ENCODE peak calls at places on chromosomes 16 and 17, in six cellular contexts. One of them, this sample, is unnamed.

GRCh38 chr17:29167393-29168078 is 12.7 kb downstream of the MYO18A start:
- DNase-seq in HS-5: no peak
- DNase-seq in activated gamma-delta T cell treated with Interleukin-2 at 50 U/mL for 16 hours: no peak
- DNase-seq in activated CD4-positive, alpha-beta T cell treated with anti-CD3 and anti-CD28 coated beads for 24 hours: no peak
- DNase-seq in GM19239: no peak
- DNase-seq in stimulated activated CD4-positive, alpha-beta T cell treated with anti-CD3 and anti-CD28 coated beads, TNF-alpha, amount 100 ng/mL, for 48 hours: no peak
- DNase-seq in this sample: peak

GRCh38 chr16:23729503-23730424 is 16.7 kb upstream of the ERN2 start:
- DNase-seq in activated gamma-delta T cell treated with Interleukin-2 at 50 U/mL for 16 hours: no peak
- DNase-seq in activated CD4-positive, alpha-beta T cell treated with anti-CD3 and anti-CD28 coated beads for 24 hours: no peak
- DNase-seq in stimulated activated CD4-positive, alpha-beta T cell treated with anti-CD3 and anti-CD28 coated beads, TNF-alpha, amount 100 ng/mL, for 48 hours: no peak
- DNase-seq in HS-5: no peak
- DNase-seq in GM19239: no peak
- DNase-seq in this sample: no peak

GRCh38 chr17:19883537-19884215 is 15.9 kb upstream of the ULK2 start:
- DNase-seq in activated gamma-delta T cell treated with Interleukin-2 at 50 U/mL for 16 hours: no peak
- DNase-seq in HS-5: no peak
- DNase-seq in activated CD4-positive, alpha-beta T cell treated with anti-CD3 and anti-CD28 coated beads for 24 hours: no peak
- DNase-seq in GM19239: no peak
- DNase-seq in stimulated activated CD4-positive, alpha-beta T cell treated with anti-CD3 and anti-CD28 coated beads, TNF-alpha, amount 100 ng/mL, for 48 hours: no peak
- DNase-seq in this sample: no peak

GRCh38 chr16:29664133-29664912 is 1.3 kb downstream of the SPN start:
- DNase-seq in stimulated activated CD4-positive, alpha-beta T cell treated with anti-CD3 and anti-CD28 coated beads, TNF-alpha, amount 100 ng/mL, for 48 hours: peak
- DNase-seq in activated CD4-positive, alpha-beta T cell treated with anti-CD3 and anti-CD28 coated beads for 24 hours: peak
- DNase-seq in GM19239: no peak
- DNase-seq in activated gamma-delta T cell treated with Interleukin-2 at 50 U/mL for 16 hours: peak
- DNase-seq in HS-5: no peak
- DNase-seq in this sample: peak

GRCh38 chr17:83031321-83031945 is 48.0 kb upstream of the METRNL start:
- DNase-seq in activated CD4-positive, alpha-beta T cell treated with anti-CD3 and anti-CD28 coated beads for 24 hours: no peak
- DNase-seq in HS-5: no peak
- DNase-seq in activated gamma-delta T cell treated with Interleukin-2 at 50 U/mL for 16 hours: no peak
- DNase-seq in GM19239: no peak
- DNase-seq in stimulated activated CD4-positive, alpha-beta T cell treated with anti-CD3 and anti-CD28 coated beads, TNF-alpha, amount 100 ng/mL, for 48 hours: no peak
- DNase-seq in this sample: no peak

GRCh38 chr16:29831490-29831889 is 11.2 kb downstream of the MVP start:
- DNase-seq in HS-5: no peak
- DNase-seq in activated CD4-positive, alpha-beta T cell treated with anti-CD3 and anti-CD28 coated beads for 24 hours: no peak
- DNase-seq in GM19239: no peak
- DNase-seq in activated gamma-delta T cell treated with Interleukin-2 at 50 U/mL for 16 hours: no peak
- DNase-seq in stimulated activated CD4-positive, alpha-beta T cell treated with anti-CD3 and anti-CD28 coated beads, TNF-alpha, amount 100 ng/mL, for 48 hours: no peak
- DNase-seq in this sample: no peak

GRCh38 chr16:85395913-85396878 is 216.9 kb upstream of the GSE1 start:
- DNase-seq in activated CD4-positive, alpha-beta T cell treated with anti-CD3 and anti-CD28 coated beads for 24 hours: no peak
- DNase-seq in activated gamma-delta T cell treated with Interleukin-2 at 50 U/mL for 16 hours: no peak
- DNase-seq in HS-5: no peak
- DNase-seq in stimulated activated CD4-positive, alpha-beta T cell treated with anti-CD3 and anti-CD28 coated beads, TNF-alpha, amount 100 ng/mL, for 48 hours: no peak
- DNase-seq in GM19239: no peak
- DNase-seq in this sample: no peak

GRCh38 chr16:11396241-11397048 is 51.2 kb downstream of the RMI2 start:
- DNase-seq in GM19239: peak
- DNase-seq in HS-5: no peak
- DNase-seq in activated gamma-delta T cell treated with Interleukin-2 at 50 U/mL for 16 hours: peak
- DNase-seq in stimulated activated CD4-positive, alpha-beta T cell treated with anti-CD3 and anti-CD28 coated beads, TNF-alpha, amount 100 ng/mL, for 48 hours: peak
- DNase-seq in activated CD4-positive, alpha-beta T cell treated with anti-CD3 and anti-CD28 coated beads for 24 hours: peak
- DNase-seq in this sample: peak

GRCh38 chr16:6571044-6571443 is 761.6 kb upstream of the RBFOX1 start:
- DNase-seq in activated CD4-positive, alpha-beta T cell treated with anti-CD3 and anti-CD28 coated beads for 24 hours: no peak
- DNase-seq in stimulated activated CD4-positive, alpha-beta T cell treated with anti-CD3 and anti-CD28 coated beads, TNF-alpha, amount 100 ng/mL, for 48 hours: no peak
- DNase-seq in GM19239: no peak
- DNase-seq in activated gamma-delta T cell treated with Interleukin-2 at 50 U/mL for 16 hours: no peak
- DNase-seq in HS-5: no peak
- DNase-seq in this sample: no peak

GRCh38 chr17:59746849-59747445 is 39.5 kb downstream of the VMP1 start:
- DNase-seq in activated gamma-delta T cell treated with Interleukin-2 at 50 U/mL for 16 hours: no peak
- DNase-seq in GM19239: no peak
- DNase-seq in stimulated activated CD4-positive, alpha-beta T cell treated with anti-CD3 and anti-CD28 coated beads, TNF-alpha, amount 100 ng/mL, for 48 hours: no peak
- DNase-seq in activated CD4-positive, alpha-beta T cell treated with anti-CD3 and anti-CD28 coated beads for 24 hours: no peak
- DNase-seq in HS-5: no peak
- DNase-seq in this sample: peak

GRCh38 chr16:49833055-49833454 is 22.9 kb downstream of the ZNF423 start:
- DNase-seq in stimulated activated CD4-positive, alpha-beta T cell treated with anti-CD3 and anti-CD28 coated beads, TNF-alpha, amount 100 ng/mL, for 48 hours: no peak
- DNase-seq in activated CD4-positive, alpha-beta T cell treated with anti-CD3 and anti-CD28 coated beads for 24 hours: no peak
- DNase-seq in GM19239: no peak
- DNase-seq in HS-5: no peak
- DNase-seq in activated gamma-delta T cell treated with Interleukin-2 at 50 U/mL for 16 hours: no peak
- DNase-seq in this sample: no peak

GRCh38 chr16:17416461-17417221 is 54.1 kb downstream of the XYLT1 start:
- DNase-seq in HS-5: no peak
- DNase-seq in activated gamma-delta T cell treated with Interleukin-2 at 50 U/mL for 16 hours: peak
- DNase-seq in stimulated activated CD4-positive, alpha-beta T cell treated with anti-CD3 and anti-CD28 coated beads, TNF-alpha, amount 100 ng/mL, for 48 hours: no peak
- DNase-seq in activated CD4-positive, alpha-beta T cell treated with anti-CD3 and anti-CD28 coated beads for 24 hours: peak
- DNase-seq in GM19239: peak
- DNase-seq in this sample: peak

GRCh38 chr17:62876063-62876462 is 67.9 kb upstream of the MARCHF10 start:
- DNase-seq in stimulated activated CD4-positive, alpha-beta T cell treated with anti-CD3 and anti-CD28 coated beads, TNF-alpha, amount 100 ng/mL, for 48 hours: no peak
- DNase-seq in HS-5: no peak
- DNase-seq in GM19239: no peak
- DNase-seq in activated gamma-delta T cell treated with Interleukin-2 at 50 U/mL for 16 hours: no peak
- DNase-seq in activated CD4-positive, alpha-beta T cell treated with anti-CD3 and anti-CD28 coated beads for 24 hours: no peak
- DNase-seq in this sample: no peak

GRCh38 chr17:46995841-46996571 is 17.0 kb upstream of the RPRML start:
- DNase-seq in HS-5: peak
- DNase-seq in GM19239: no peak
- DNase-seq in activated gamma-delta T cell treated with Interleukin-2 at 50 U/mL for 16 hours: no peak
- DNase-seq in activated CD4-positive, alpha-beta T cell treated with anti-CD3 and anti-CD28 coated beads for 24 hours: no peak
- DNase-seq in stimulated activated CD4-positive, alpha-beta T cell treated with anti-CD3 and anti-CD28 coated beads, TNF-alpha, amount 100 ng/mL, for 48 hours: no peak
- DNase-seq in this sample: no peak

GRCh38 chr17:78421534-78422266 is 43.3 kb downstream of the PGS1 start:
- DNase-seq in activated CD4-positive, alpha-beta T cell treated with anti-CD3 and anti-CD28 coated beads for 24 hours: peak
- DNase-seq in HS-5: peak
- DNase-seq in activated gamma-delta T cell treated with Interleukin-2 at 50 U/mL for 16 hours: peak
- DNase-seq in GM19239: peak
- DNase-seq in stimulated activated CD4-positive, alpha-beta T cell treated with anti-CD3 and anti-CD28 coated beads, TNF-alpha, amount 100 ng/mL, for 48 hours: peak
- DNase-seq in this sample: peak

GRCh38 chr17:81578038-81578441 is 25.9 kb upstream of the FAAP100 start:
- DNase-seq in HS-5: no peak
- DNase-seq in GM19239: no peak
- DNase-seq in activated CD4-positive, alpha-beta T cell treated with anti-CD3 and anti-CD28 coated beads for 24 hours: no peak
- DNase-seq in stimulated activated CD4-positive, alpha-beta T cell treated with anti-CD3 and anti-CD28 coated beads, TNF-alpha, amount 100 ng/mL, for 48 hours: no peak
- DNase-seq in activated gamma-delta T cell treated with Interleukin-2 at 50 U/mL for 16 hours: no peak
- DNase-seq in this sample: no peak

GRCh38 chr16:1433756-1434155 is 2.9 kb downstream of the PERCC1 start:
- DNase-seq in activated CD4-positive, alpha-beta T cell treated with anti-CD3 and anti-CD28 coated beads for 24 hours: no peak
- DNase-seq in stimulated activated CD4-positive, alpha-beta T cell treated with anti-CD3 and anti-CD28 coated beads, TNF-alpha, amount 100 ng/mL, for 48 hours: no peak
- DNase-seq in HS-5: no peak
- DNase-seq in activated gamma-delta T cell treated with Interleukin-2 at 50 U/mL for 16 hours: no peak
- DNase-seq in GM19239: no peak
- DNase-seq in this sample: no peak

GRCh38 chr17:13107726-13108235 is 90.0 kb upstream of the ELAC2 start:
- DNase-seq in GM19239: no peak
- DNase-seq in activated CD4-positive, alpha-beta T cell treated with anti-CD3 and anti-CD28 coated beads for 24 hours: no peak
- DNase-seq in activated gamma-delta T cell treated with Interleukin-2 at 50 U/mL for 16 hours: no peak
- DNase-seq in stimulated activated CD4-positive, alpha-beta T cell treated with anti-CD3 and anti-CD28 coated beads, TNF-alpha, amount 100 ng/mL, for 48 hours: no peak
- DNase-seq in HS-5: no peak
- DNase-seq in this sample: no peak

GRCh38 chr16:86357950-86358349 is 152.4 kb upstream of the FOXF1 start:
- DNase-seq in GM19239: no peak
- DNase-seq in activated gamma-delta T cell treated with Interleukin-2 at 50 U/mL for 16 hours: no peak
- DNase-seq in stimulated activated CD4-positive, alpha-beta T cell treated with anti-CD3 and anti-CD28 coated beads, TNF-alpha, amount 100 ng/mL, for 48 hours: no peak
- DNase-seq in HS-5: no peak
- DNase-seq in activated CD4-positive, alpha-beta T cell treated with anti-CD3 and anti-CD28 coated beads for 24 hours: no peak
- DNase-seq in this sample: no peak

GRCh38 chr17:81832608-81833159 is 407 bp downstream of the MCRIP1 start:
- DNase-seq in GM19239: no peak
- DNase-seq in HS-5: no peak
- DNase-seq in activated CD4-positive, alpha-beta T cell treated with anti-CD3 and anti-CD28 coated beads for 24 hours: peak
- DNase-seq in activated gamma-delta T cell treated with Interleukin-2 at 50 U/mL for 16 hours: peak
- DNase-seq in stimulated activated CD4-positive, alpha-beta T cell treated with anti-CD3 and anti-CD28 coated beads, TNF-alpha, amount 100 ng/mL, for 48 hours: peak
- DNase-seq in this sample: peak

GRCh38 chr17:77899494-77899893 is 59.0 kb upstream of the TNRC6C start:
- DNase-seq in activated CD4-positive, alpha-beta T cell treated with anti-CD3 and anti-CD28 coated beads for 24 hours: no peak
- DNase-seq in activated gamma-delta T cell treated with Interleukin-2 at 50 U/mL for 16 hours: no peak
- DNase-seq in GM19239: no peak
- DNase-seq in HS-5: no peak
- DNase-seq in stimulated activated CD4-positive, alpha-beta T cell treated with anti-CD3 and anti-CD28 coated beads, TNF-alpha, amount 100 ng/mL, for 48 hours: no peak
- DNase-seq in this sample: no peak

GRCh38 chr16:1941924-1942809 is 832 bp downstream of the MSRB1 start:
- DNase-seq in activated CD4-positive, alpha-beta T cell treated with anti-CD3 and anti-CD28 coated beads for 24 hours: no peak
- DNase-seq in activated gamma-delta T cell treated with Interleukin-2 at 50 U/mL for 16 hours: no peak
- DNase-seq in HS-5: no peak
- DNase-seq in stimulated activated CD4-positive, alpha-beta T cell treated with anti-CD3 and anti-CD28 coated beads, TNF-alpha, amount 100 ng/mL, for 48 hours: no peak
- DNase-seq in GM19239: no peak
- DNase-seq in this sample: no peak

GRCh38 chr16:30183236-30183960 is at the start of gene CORO1A:
- DNase-seq in activated gamma-delta T cell treated with Interleukin-2 at 50 U/mL for 16 hours: peak
- DNase-seq in activated CD4-positive, alpha-beta T cell treated with anti-CD3 and anti-CD28 coated beads for 24 hours: peak
- DNase-seq in HS-5: peak
- DNase-seq in stimulated activated CD4-positive, alpha-beta T cell treated with anti-CD3 and anti-CD28 coated beads, TNF-alpha, amount 100 ng/mL, for 48 hours: peak
- DNase-seq in GM19239: peak
- DNase-seq in this sample: peak

GRCh38 chr16:50666658-50667496 is 14.2 kb downstream of the SNX20 start:
- DNase-seq in activated CD4-positive, alpha-beta T cell treated with anti-CD3 and anti-CD28 coated beads for 24 hours: no peak
- DNase-seq in activated gamma-delta T cell treated with Interleukin-2 at 50 U/mL for 16 hours: peak
- DNase-seq in GM19239: peak
- DNase-seq in stimulated activated CD4-positive, alpha-beta T cell treated with anti-CD3 and anti-CD28 coated beads, TNF-alpha, amount 100 ng/mL, for 48 hours: no peak
- DNase-seq in HS-5: no peak
- DNase-seq in this sample: peak

GRCh38 chr17:12990041-12990808 is 27.6 kb downstream of the ELAC2 start:
- DNase-seq in HS-5: no peak
- DNase-seq in activated gamma-delta T cell treated with Interleukin-2 at 50 U/mL for 16 hours: no peak
- DNase-seq in GM19239: no peak
- DNase-seq in stimulated activated CD4-positive, alpha-beta T cell treated with anti-CD3 and anti-CD28 coated beads, TNF-alpha, amount 100 ng/mL, for 48 hours: no peak
- DNase-seq in activated CD4-positive, alpha-beta T cell treated with anti-CD3 and anti-CD28 coated beads for 24 hours: no peak
- DNase-seq in this sample: no peak

GRCh38 chr17:48052956-48053757 is 5.0 kb downstream of the NFE2L1 start:
- DNase-seq in activated gamma-delta T cell treated with Interleukin-2 at 50 U/mL for 16 hours: no peak
- DNase-seq in stimulated activated CD4-positive, alpha-beta T cell treated with anti-CD3 and anti-CD28 coated beads, TNF-alpha, amount 100 ng/mL, for 48 hours: no peak
- DNase-seq in activated CD4-positive, alpha-beta T cell treated with anti-CD3 and anti-CD28 coated beads for 24 hours: no peak
- DNase-seq in HS-5: no peak
- DNase-seq in GM19239: no peak
- DNase-seq in this sample: no peak

GRCh38 chr16:57609541-57610401 is 18.7 kb upstream of the ADGRG1 start:
- DNase-seq in stimulated activated CD4-positive, alpha-beta T cell treated with anti-CD3 and anti-CD28 coated beads, TNF-alpha, amount 100 ng/mL, for 48 hours: peak
- DNase-seq in HS-5: no peak
- DNase-seq in activated gamma-delta T cell treated with Interleukin-2 at 50 U/mL for 16 hours: peak
- DNase-seq in GM19239: peak
- DNase-seq in activated CD4-positive, alpha-beta T cell treated with anti-CD3 and anti-CD28 coated beads for 24 hours: peak
- DNase-seq in this sample: peak

GRCh38 chr17:27760069-27760885 is 40.1 kb downstream of the NOS2 start:
- DNase-seq in activated CD4-positive, alpha-beta T cell treated with anti-CD3 and anti-CD28 coated beads for 24 hours: peak
- DNase-seq in activated gamma-delta T cell treated with Interleukin-2 at 50 U/mL for 16 hours: peak
- DNase-seq in GM19239: peak
- DNase-seq in HS-5: no peak
- DNase-seq in stimulated activated CD4-positive, alpha-beta T cell treated with anti-CD3 and anti-CD28 coated beads, TNF-alpha, amount 100 ng/mL, for 48 hours: peak
- DNase-seq in this sample: peak

GRCh38 chr17:29930399-29931010 is 477 bp upstream of the SSH2 start:
- DNase-seq in GM19239: no peak
- DNase-seq in activated gamma-delta T cell treated with Interleukin-2 at 50 U/mL for 16 hours: no peak
- DNase-seq in stimulated activated CD4-positive, alpha-beta T cell treated with anti-CD3 and anti-CD28 coated beads, TNF-alpha, amount 100 ng/mL, for 48 hours: no peak
- DNase-seq in HS-5: no peak
- DNase-seq in activated CD4-positive, alpha-beta T cell treated with anti-CD3 and anti-CD28 coated beads for 24 hours: no peak
- DNase-seq in this sample: no peak

GRCh38 chr16:26614102-26614864 is 452.4 kb upstream of the C16orf82 start:
- DNase-seq in GM19239: no peak
- DNase-seq in activated CD4-positive, alpha-beta T cell treated with anti-CD3 and anti-CD28 coated beads for 24 hours: no peak
- DNase-seq in HS-5: no peak
- DNase-seq in stimulated activated CD4-positive, alpha-beta T cell treated with anti-CD3 and anti-CD28 coated beads, TNF-alpha, amount 100 ng/mL, for 48 hours: no peak
- DNase-seq in activated gamma-delta T cell treated with Interleukin-2 at 50 U/mL for 16 hours: no peak
- DNase-seq in this sample: no peak

GRCh38 chr16:22948058-22948602 is 134.2 kb downstream of the HS3ST2 start:
- DNase-seq in HS-5: no peak
- DNase-seq in stimulated activated CD4-positive, alpha-beta T cell treated with anti-CD3 and anti-CD28 coated beads, TNF-alpha, amount 100 ng/mL, for 48 hours: no peak
- DNase-seq in activated gamma-delta T cell treated with Interleukin-2 at 50 U/mL for 16 hours: no peak
- DNase-seq in GM19239: no peak
- DNase-seq in activated CD4-positive, alpha-beta T cell treated with anti-CD3 and anti-CD28 coated beads for 24 hours: no peak
- DNase-seq in this sample: peak

GRCh38 chr17:42016952-42017865 is at the start of gene DNAJC7:
- DNase-seq in activated CD4-positive, alpha-beta T cell treated with anti-CD3 and anti-CD28 coated beads for 24 hours: peak
- DNase-seq in stimulated activated CD4-positive, alpha-beta T cell treated with anti-CD3 and anti-CD28 coated beads, TNF-alpha, amount 100 ng/mL, for 48 hours: peak
- DNase-seq in GM19239: peak
- DNase-seq in HS-5: peak
- DNase-seq in activated gamma-delta T cell treated with Interleukin-2 at 50 U/mL for 16 hours: peak
- DNase-seq in this sample: peak

GRCh38 chr17:15213381-15214087 is 51.6 kb downstream of the PMP22 start:
- DNase-seq in GM19239: no peak
- DNase-seq in HS-5: no peak
- DNase-seq in activated CD4-positive, alpha-beta T cell treated with anti-CD3 and anti-CD28 coated beads for 24 hours: no peak
- DNase-seq in activated gamma-delta T cell treated with Interleukin-2 at 50 U/mL for 16 hours: no peak
- DNase-seq in stimulated activated CD4-positive, alpha-beta T cell treated with anti-CD3 and anti-CD28 coated beads, TNF-alpha, amount 100 ng/mL, for 48 hours: no peak
- DNase-seq in this sample: no peak

GRCh38 chr17:35543856-35544255 is 6.4 kb upstream of the SLFN12L start:
- DNase-seq in GM19239: no peak
- DNase-seq in activated gamma-delta T cell treated with Interleukin-2 at 50 U/mL for 16 hours: no peak
- DNase-seq in activated CD4-positive, alpha-beta T cell treated with anti-CD3 and anti-CD28 coated beads for 24 hours: no peak
- DNase-seq in stimulated activated CD4-positive, alpha-beta T cell treated with anti-CD3 and anti-CD28 coated beads, TNF-alpha, amount 100 ng/mL, for 48 hours: no peak
- DNase-seq in HS-5: no peak
- DNase-seq in this sample: no peak

GRCh38 chr17:74712756-74713155 is at the start of gene CD300LF:
- DNase-seq in activated CD4-positive, alpha-beta T cell treated with anti-CD3 and anti-CD28 coated beads for 24 hours: no peak
- DNase-seq in activated gamma-delta T cell treated with Interleukin-2 at 50 U/mL for 16 hours: no peak
- DNase-seq in GM19239: no peak
- DNase-seq in stimulated activated CD4-positive, alpha-beta T cell treated with anti-CD3 and anti-CD28 coated beads, TNF-alpha, amount 100 ng/mL, for 48 hours: no peak
- DNase-seq in HS-5: no peak
- DNase-seq in this sample: no peak

GRCh38 chr17:16662936-16663335 is 9.3 kb upstream of the ZNF624 start:
- DNase-seq in stimulated activated CD4-positive, alpha-beta T cell treated with anti-CD3 and anti-CD28 coated beads, TNF-alpha, amount 100 ng/mL, for 48 hours: no peak
- DNase-seq in GM19239: no peak
- DNase-seq in activated CD4-positive, alpha-beta T cell treated with anti-CD3 and anti-CD28 coated beads for 24 hours: no peak
- DNase-seq in HS-5: peak
- DNase-seq in activated gamma-delta T cell treated with Interleukin-2 at 50 U/mL for 16 hours: no peak
- DNase-seq in this sample: no peak

GRCh38 chr17:50763716-50764450 is 3.4 kb downstream of the ANKRD40CL start:
- DNase-seq in HS-5: no peak
- DNase-seq in activated CD4-positive, alpha-beta T cell treated with anti-CD3 and anti-CD28 coated beads for 24 hours: no peak
- DNase-seq in stimulated activated CD4-positive, alpha-beta T cell treated with anti-CD3 and anti-CD28 coated beads, TNF-alpha, amount 100 ng/mL, for 48 hours: no peak
- DNase-seq in activated gamma-delta T cell treated with Interleukin-2 at 50 U/mL for 16 hours: no peak
- DNase-seq in GM19239: no peak
- DNase-seq in this sample: no peak

GRCh38 chr17:588519-588918 is 126.1 kb downstream of the VPS53 start:
- DNase-seq in GM19239: no peak
- DNase-seq in activated gamma-delta T cell treated with Interleukin-2 at 50 U/mL for 16 hours: no peak
- DNase-seq in HS-5: no peak
- DNase-seq in stimulated activated CD4-positive, alpha-beta T cell treated with anti-CD3 and anti-CD28 coated beads, TNF-alpha, amount 100 ng/mL, for 48 hours: no peak
- DNase-seq in activated CD4-positive, alpha-beta T cell treated with anti-CD3 and anti-CD28 coated beads for 24 hours: no peak
- DNase-seq in this sample: no peak

GRCh38 chr17:58686980-58687379 is 4.9 kb downstream of the TEX14 start:
- DNase-seq in HS-5: no peak
- DNase-seq in GM19239: no peak
- DNase-seq in activated gamma-delta T cell treated with Interleukin-2 at 50 U/mL for 16 hours: no peak
- DNase-seq in activated CD4-positive, alpha-beta T cell treated with anti-CD3 and anti-CD28 coated beads for 24 hours: no peak
- DNase-seq in stimulated activated CD4-positive, alpha-beta T cell treated with anti-CD3 and anti-CD28 coated beads, TNF-alpha, amount 100 ng/mL, for 48 hours: no peak
- DNase-seq in this sample: no peak